ENCODE peak calls at places on chromosomes 11 and 22, in seven cellular contexts. J is dorsolateral prefrontal cortex; Q is stimulated activated CD8-positive, alpha-beta memory T cell treated with anti-CD3 and anti-CD28 coated beads, Interleukin-12 subunit alpha, Interleukin-12 subunit beta, amount 100 ng/mL, for 1 hour; M is fibroblast of villous mesenchyme; Z is CD4-positive, alpha-beta T cell; V is DMS79 treated with DMSO at 0.1 percent for 48 hours; X is iris pigment epithelial cell. F is an unnamed sample.

GRCh38 chr11:134275534-134276395 is at the start of gene GLB1L3:
- DNase-seq in M (no peak), X (peak; percentile 22), Z (peak; percentile 72), V (peak; percentile 69), J (peak; percentile 58), Q (peak; percentile 68), F (peak; percentile 33)

GRCh38 chr11:65650547-65651338 is 12.0 kb downstream of the RELA start:
- DNase-seq in J (no peak), Z (no peak), Q (no peak), X (no peak), M (no peak), V (no peak), F (no peak)

GRCh38 chr22:50191041-50191740 is 5.5 kb downstream of the TRABD start:
- DNase-seq in Q (peak; percentile 58), X (no peak), Z (peak; percentile 78), M (peak; percentile 61), J (no peak), V (no peak), F (no peak)

GRCh38 chr11:21675049-21675616 is 517.8 kb upstream of the ANO5 start:
- DNase-seq in V (no peak), Z (no peak), X (no peak), Q (no peak), J (no peak), M (no peak), F (no peak)

GRCh38 chr22:32844251-32844650 is 42.7 kb downstream of the TIMP3 start:
- DNase-seq in J (no peak), Q (no peak), M (no peak), V (no peak), X (no peak), Z (no peak), F (no peak)

GRCh38 chr11:120112174-120112796 is 25.6 kb downstream of the TRIM29 start:
- DNase-seq in V (no peak), J (no peak), Q (no peak), Z (no peak), M (no peak), X (no peak), F (no peak)

GRCh38 chr11:18245396-18245795 is 3.1 kb downstream of the SAA2 start:
- DNase-seq in M (no peak), Q (no peak), V (no peak), J (no peak), Z (no peak), X (no peak), F (no peak)

GRCh38 chr22:33923660-33924246 is 3.5 kb upstream of the LARGE1 start:
- DNase-seq in M (peak; percentile 66), V (peak; percentile 6), J (no peak), Q (no peak), X (peak; percentile 58), Z (no peak), F (peak; percentile 60)

GRCh38 chr11:121163658-121164308 is 62.7 kb downstream of the TECTA start:
- DNase-seq in V (no peak), J (no peak), Q (no peak), X (no peak), Z (no peak), M (no peak), F (no peak)

GRCh38 chr11:94866936-94867795 is 99.0 kb downstream of the AMOTL1 start:
- DNase-seq in Q (no peak), M (no peak), Z (no peak), V (no peak), X (no peak), J (no peak), F (no peak)

GRCh38 chr11:15288801-15289342 is 174.1 kb downstream of the INSC start:
- DNase-seq in M (no peak), V (peak; percentile 22), X (no peak), J (no peak), Q (no peak), Z (no peak), F (no peak)

GRCh38 chr11:76120513-76121081 is 85.7 kb downstream of the WNT11 start:
- DNase-seq in J (no peak), X (peak; percentile 54), Z (no peak), Q (no peak), V (peak; percentile 93), M (peak; percentile 53), F (no peak)

GRCh38 chr22:20601308-20601707 is 93.9 kb downstream of the MED15 start:
- DNase-seq in M (no peak), V (no peak), X (no peak), J (no peak), Z (no peak), Q (no peak), F (no peak)

GRCh38 chr22:29370556-29370955 is 17.8 kb downstream of the AP1B1 start:
- DNase-seq in X (no peak), J (no peak), Z (no peak), Q (no peak), M (no peak), V (no peak), F (no peak)

GRCh38 chr11:119374632-119375394 is 6.7 kb downstream of the USP2 start:
- DNase-seq in J (peak; percentile 82), M (no peak), X (no peak), Z (no peak), Q (no peak), V (no peak), F (no peak)

GRCh38 chr22:42343551-42344081 is 73.2 kb upstream of the TCF20 start:
- DNase-seq in X (peak; percentile 15), Z (no peak), V (peak; percentile 10), Q (no peak), J (no peak), M (no peak), F (no peak)

GRCh38 chr11:57361926-57362325 is 19.0 kb downstream of the PRG3 start:
- DNase-seq in M (no peak), Q (no peak), V (no peak), X (no peak), Z (no peak), J (no peak), F (no peak)

GRCh38 chr22:21904250-21904789 is 36.9 kb upstream of the MAPK1 start:
- DNase-seq in X (no peak), M (no peak), V (no peak), Q (no peak), J (peak; percentile 6), Z (no peak), F (no peak)